ENCODE peak calls at places on chromosomes 5 and 9, in nine cellular contexts. R, I, L, G, F, Y, W, S and O are unnamed samples.

GRCh38 chr5:153267506-153267905 is 223.0 kb upstream of the GRIA1 start:
- DNase-seq in R (no peak), I (no peak), L (no peak), G (no peak), F (no peak), Y (no peak), W (no peak), S (no peak), O (no peak)

GRCh38 chr9:104606202-104606601 is 775 bp upstream of the OR13C2 start:
- DNase-seq in R (no peak), I (no peak), L (no peak), G (no peak), F (no peak), Y (no peak), W (no peak), S (no peak), O (no peak)

GRCh38 chr9:119004618-119004990 is 364.6 kb downstream of the BRINP1 start:
- DNase-seq in R (no peak), I (peak), L (no peak), G (no peak), F (peak), Y (no peak), W (peak), S (peak), O (peak)

GRCh38 chr9:93884808-93885207 is 70.3 kb downstream of the BARX1 start:
- DNase-seq in R (no peak), I (no peak), L (no peak), G (no peak), F (no peak), Y (no peak), W (no peak), S (no peak), O (no peak)

GRCh38 chr5:159163027-159163699 is 46.2 kb downstream of the RNF145 start:
- DNase-seq in R (no peak), I (peak), L (no peak), G (no peak), F (no peak), Y (no peak), W (peak), S (no peak), O (peak)

GRCh38 chr5:171953860-171954701 is 52.4 kb downstream of the FBXW11 start:
- DNase-seq in R (no peak), I (no peak), L (no peak), G (no peak), F (no peak), Y (no peak), W (peak), S (peak), O (peak)

GRCh38 chr5:15183520-15183919 is 311.9 kb upstream of the ANKH start:
- DNase-seq in R (no peak), I (no peak), L (no peak), G (no peak), F (no peak), Y (no peak), W (no peak), S (no peak), O (no peak)

GRCh38 chr5:171759777-171760176 is 25.8 kb upstream of the SMIM23 start:
- DNase-seq in R (no peak), I (no peak), L (no peak), G (no peak), F (no peak), Y (no peak), W (no peak), S (no peak), O (no peak)

GRCh38 chr5:87732875-87733768 is 320.4 kb upstream of the CCNH start:
- DNase-seq in R (no peak), I (no peak), L (no peak), G (no peak), F (no peak), Y (no peak), W (no peak), S (no peak), O (no peak)

GRCh38 chr5:102765350-102765749 is 10.2 kb downstream of the PAM start:
- DNase-seq in R (no peak), I (no peak), L (no peak), G (no peak), F (no peak), Y (no peak), W (no peak), S (no peak), O (no peak)

GRCh38 chr9:36878161-36878560 is 155.9 kb downstream of the PAX5 start:
- DNase-seq in R (no peak), I (no peak), L (no peak), G (no peak), F (no peak), Y (no peak), W (no peak), S (no peak), O (no peak)

GRCh38 chr5:11048760-11049159 is 287.7 kb upstream of the DAP start:
- DNase-seq in R (no peak), I (no peak), L (no peak), G (no peak), F (no peak), Y (no peak), W (no peak), S (no peak), O (no peak)

GRCh38 chr5:142280066-142281011 is 44.5 kb downstream of the SPRY4 start:
- DNase-seq in R (no peak), I (no peak), L (no peak), G (no peak), F (no peak), Y (no peak), W (no peak), S (no peak), O (no peak)

GRCh38 chr5:130337179-130337888 is 433.1 kb downstream of the CHSY3 start:
- DNase-seq in R (no peak), I (peak), L (no peak), G (no peak), F (no peak), Y (no peak), W (peak), S (peak), O (no peak)

GRCh38 chr5:169107316-169107715 is 193.6 kb downstream of the SLIT3 start:
- DNase-seq in R (no peak), I (no peak), L (no peak), G (no peak), F (no peak), Y (no peak), W (peak), S (no peak), O (no peak)

GRCh38 chr9:133572821-133573361 is 36.3 kb downstream of the FAM163B start:
- DNase-seq in R (no peak), I (no peak), L (peak), G (peak), F (no peak), Y (no peak), W (no peak), S (no peak), O (no peak)

GRCh38 chr5:80781356-80781755 is 126.6 kb upstream of the DHFR start:
- DNase-seq in R (no peak), I (no peak), L (no peak), G (no peak), F (no peak), Y (no peak), W (peak), S (no peak), O (no peak)

GRCh38 chr5:133290669-133291235 is 238.9 kb downstream of the HSPA4 start:
- DNase-seq in R (no peak), I (no peak), L (no peak), G (no peak), F (no peak), Y (no peak), W (no peak), S (no peak), O (no peak)

GRCh38 chr9:110880123-110880522 is 158.1 kb downstream of the LPAR1 start:
- DNase-seq in R (no peak), I (peak), L (no peak), G (no peak), F (no peak), Y (no peak), W (peak), S (peak), O (no peak)

GRCh38 chr5:170218730-170219129 is 14.1 kb upstream of the C5orf58 start:
- DNase-seq in R (no peak), I (no peak), L (peak), G (no peak), F (no peak), Y (no peak), W (no peak), S (no peak), O (no peak)

GRCh38 chr5:16737620-16738364 is 121.0 kb upstream of the RETREG1 start:
- DNase-seq in R (no peak), I (no peak), L (peak), G (no peak), F (peak), Y (no peak), W (no peak), S (no peak), O (no peak)

GRCh38 chr5:172407241-172407691 is 47.1 kb downstream of the SH3PXD2B start:
- DNase-seq in R (no peak), I (no peak), L (no peak), G (no peak), F (no peak), Y (no peak), W (peak), S (no peak), O (no peak)

GRCh38 chr5:1321576-1321975 is 23.3 kb downstream of the CLPTM1L start:
- DNase-seq in R (no peak), I (no peak), L (no peak), G (no peak), F (no peak), Y (no peak), W (no peak), S (no peak), O (no peak)

GRCh38 chr5:131966551-131966950 is 21.1 kb upstream of the MEIKIN start:
- DNase-seq in R (no peak), I (no peak), L (no peak), G (no peak), F (no peak), Y (no peak), W (no peak), S (no peak), O (no peak)

GRCh38 chr5:113003763-113004162 is 27.2 kb downstream of the DCP2 start:
- DNase-seq in R (no peak), I (no peak), L (no peak), G (no peak), F (no peak), Y (no peak), W (no peak), S (no peak), O (no peak)

GRCh38 chr5:965604-966344 is 42.8 kb upstream of the NKD2 start:
- DNase-seq in R (no peak), I (no peak), L (no peak), G (no peak), F (no peak), Y (no peak), W (no peak), S (no peak), O (no peak)

GRCh38 chr5:35457912-35458823 is 159.5 kb upstream of the SPEF2 start:
- DNase-seq in R (no peak), I (no peak), L (no peak), G (no peak), F (peak), Y (no peak), W (no peak), S (no peak), O (no peak)

GRCh38 chr9:115036691-115037090 is 81.3 kb downstream of the TNC start:
- DNase-seq in R (no peak), I (no peak), L (no peak), G (no peak), F (no peak), Y (no peak), W (no peak), S (no peak), O (no peak)

GRCh38 chr9:84254972-84255371 is 85.6 kb downstream of the SLC28A3 start:
- DNase-seq in R (no peak), I (no peak), L (no peak), G (no peak), F (peak), Y (no peak), W (no peak), S (no peak), O (no peak)

GRCh38 chr9:133848471-133848870 is 110.3 kb upstream of the SARDH start:
- DNase-seq in R (no peak), I (no peak), L (no peak), G (no peak), F (no peak), Y (no peak), W (no peak), S (no peak), O (no peak)

GRCh38 chr5:64165500-64166200 is at the start of gene RNF180:
- DNase-seq in R (no peak), I (no peak), L (peak), G (peak), F (peak), Y (no peak), W (peak), S (no peak), O (no peak)

GRCh38 chr5:172659909-172660628 is 19.0 kb downstream of the NEURL1B start:
- DNase-seq in R (no peak), I (peak), L (peak), G (peak), F (peak), Y (no peak), W (peak), S (peak), O (no peak)

GRCh38 chr5:119445544-119445943 is 6.8 kb upstream of the HSD17B4 start:
- DNase-seq in R (no peak), I (no peak), L (no peak), G (no peak), F (no peak), Y (no peak), W (no peak), S (no peak), O (no peak)

GRCh38 chr5:169416583-169417196 is 115.8 kb upstream of the SLIT3 start:
- DNase-seq in R (no peak), I (peak), L (no peak), G (no peak), F (no peak), Y (no peak), W (peak), S (peak), O (no peak)

GRCh38 chr9:131382850-131383729 is 10.8 kb upstream of the PRRC2B start:
- DNase-seq in R (no peak), I (no peak), L (peak), G (no peak), F (peak), Y (no peak), W (peak), S (no peak), O (no peak)

GRCh38 chr9:136627703-136628102 is 35.0 kb upstream of the EGFL7 start:
- DNase-seq in R (no peak), I (no peak), L (no peak), G (no peak), F (no peak), Y (no peak), W (no peak), S (no peak), O (no peak)

GRCh38 chr9:91750343-91750742 is 199.7 kb downstream of the ROR2 start:
- DNase-seq in R (no peak), I (no peak), L (peak), G (peak), F (peak), Y (no peak), W (no peak), S (no peak), O (no peak)